ENCODE peak calls at places on chromosomes 16 and 17, in four cellular contexts. E, F, V and D are unnamed samples.

GRCh38 chr16:66605177-66605999 is 884 bp downstream of the CMTM3 start:
- DNase-seq in E (no peak), V (peak; percentile 77), F (no peak), D (peak; percentile 34)

GRCh38 chr17:72123964-72124791 is 3.4 kb downstream of the SOX9 start:
- DNase-seq in V (no peak), E (no peak), F (no peak), D (peak; percentile 41)

GRCh38 chr17:72296456-72296855 is 175.6 kb downstream of the SOX9 start:
- DNase-seq in E (no peak), V (no peak), F (no peak), D (no peak)

GRCh38 chr17:40019140-40019991 is 4.1 kb downstream of the CSF3 start:
- DNase-seq in V (no peak), E (no peak), F (no peak), D (no peak)

GRCh38 chr17:82217530-82218204 is 5.0 kb upstream of the CCDC57 start:
- DNase-seq in F (no peak), V (peak; percentile 87), E (no peak), D (peak; percentile 64)

GRCh38 chr17:1144139-1144538 is 35.6 kb downstream of the ABR start:
- DNase-seq in V (no peak), E (no peak), F (no peak), D (no peak)

GRCh38 chr17:80287806-80288579 is 27.3 kb downstream of the RNF213 start:
- DNase-seq in V (no peak), F (no peak), E (no peak), D (peak; percentile 19)

GRCh38 chr16:50267151-50267631 is 840 bp downstream of the ADCY7 start:
- DNase-seq in E (no peak), F (no peak), V (no peak), D (no peak)

GRCh38 chr16:81900014-81900413 is 111.3 kb downstream of the SDR42E1 start:
- DNase-seq in E (no peak), V (no peak), F (no peak), D (no peak)

GRCh38 chr17:40541873-40542561 is 23.3 kb downstream of the CCR7 start:
- DNase-seq in E (peak; percentile 69), V (no peak), F (no peak), D (no peak)

GRCh38 chr17:35189291-35189690 is 4.9 kb downstream of the SLC35G3 start:
- DNase-seq in E (no peak), V (no peak), F (no peak), D (no peak)

GRCh38 chr17:75828741-75829140 is 15.5 kb downstream of the UNC13D start:
- DNase-seq in E (no peak), V (no peak), F (no peak), D (no peak)

GRCh38 chr16:57186630-57187507 is 740 bp downstream of the RSPRY1 start:
- DNase-seq in E (no peak), F (no peak), V (peak; percentile 13), D (peak; percentile 45)

GRCh38 chr17:39702901-39703893 is 3.3 kb downstream of the ERBB2 start:
- DNase-seq in E (no peak), V (no peak), F (no peak), D (no peak)

GRCh38 chr17:53791551-53791950 is 31.2 kb upstream of the KIF2B start:
- DNase-seq in V (no peak), F (no peak), E (no peak), D (no peak)

GRCh38 chr17:48554412-48555090 is 9.6 kb upstream of the HOXB2 start:
- DNase-seq in V (no peak), E (no peak), F (no peak), D (peak; percentile 67)

GRCh38 chr16:7350801-7351200 is 18.2 kb downstream of the RBFOX1 start:
- DNase-seq in E (no peak), V (no peak), F (no peak), D (no peak)

GRCh38 chr16:89921699-89922476 is 1.3 kb upstream of the TUBB3 start:
- DNase-seq in E (no peak), F (no peak), V (peak; percentile 92), D (peak; percentile 93)

GRCh38 chr17:51166987-51167931 is 1.0 kb downstream of the NME2 start:
- DNase-seq in E (no peak), F (peak; percentile 14), V (peak; percentile 91), D (peak; percentile 80)